ENCODE peak calls at places on chromosomes 5 and 9, in four cellular contexts. M is GM12878, D is HepG2, O is H1. Z is an unnamed sample.

GRCh38 chr5:168879929-168880328 is 300.8 kb upstream of the PANK3 start:
- DNase-seq in D (no peak), O (no peak), M (peak; percentile 83), Z (no peak)

GRCh38 chr5:82164957-82165698 is 113.0 kb downstream of the RPS23 start:
- DNase-seq in D (no peak), O (no peak), M (no peak), Z (no peak)

GRCh38 chr5:83965431-83965830 is 244.8 kb upstream of the HAPLN1 start:
- DNase-seq in D (no peak), M (no peak), O (no peak), Z (no peak)

GRCh38 chr5:1479066-1479465 is 33.8 kb upstream of the SLC6A3 start:
- DNase-seq in D (no peak), M (no peak), O (no peak), Z (no peak)

GRCh38 chr5:97839338-97840081 is 656.5 kb upstream of the RIOK2 start:
- DNase-seq in O (no peak), D (no peak), M (no peak), Z (no peak)

GRCh38 chr5:177446184-177447065 is at the start of gene PRR7:
- DNase-seq in M (no peak), O (peak; percentile 81), D (no peak), Z (no peak)

GRCh38 chr5:135813758-135814157 is 20.7 kb upstream of the SLC25A48 start:
- DNase-seq in M (no peak), D (no peak), O (no peak), Z (no peak)

GRCh38 chr5:168301593-168302388 is 10.3 kb downstream of the WWC1 start:
- DNase-seq in O (no peak), M (no peak), D (no peak), Z (no peak)

GRCh38 chr9:106535439-106535838 is 327.5 kb upstream of the ZNF462 start:
- DNase-seq in D (no peak), O (no peak), M (no peak), Z (no peak)

GRCh38 chr5:54868511-54869483 is 116.6 kb downstream of the ESM1 start:
- DNase-seq in D (no peak), M (no peak), O (no peak), Z (no peak)

GRCh38 chr9:123424552-123425225 is 68.7 kb downstream of the CRB2 start:
- DNase-seq in O (no peak), M (no peak), D (no peak), Z (no peak)

GRCh38 chr5:169006206-169006605 is 294.7 kb downstream of the SLIT3 start:
- DNase-seq in O (no peak), M (no peak), D (no peak), Z (no peak)

GRCh38 chr5:110265199-110265598 is 461.3 kb downstream of the TMEM232 start:
- DNase-seq in M (no peak), O (no peak), D (no peak), Z (no peak)

GRCh38 chr5:176818391-176819098 is 8.2 kb downstream of the UNC5A start:
- DNase-seq in M (peak; percentile 34), D (peak; percentile 42), O (no peak), Z (no peak)

GRCh38 chr9:116278326-116278725 is 124.7 kb downstream of the PAPPA start:
- DNase-seq in M (no peak), D (no peak), O (no peak), Z (no peak)

GRCh38 chr5:38528162-38528703 is 28.2 kb downstream of the LIFR start:
- DNase-seq in O (no peak), D (peak; percentile 88), M (no peak), Z (no peak)

GRCh38 chr5:56515011-56515410 is 281.9 kb upstream of the ANKRD55 start:
- DNase-seq in D (no peak), O (no peak), M (no peak), Z (no peak)

GRCh38 chr5:178328826-178329225 is 96.2 kb upstream of the PHYKPL start:
- DNase-seq in O (peak; percentile 43), D (no peak), M (no peak), Z (no peak)

GRCh38 chr5:119400248-119400647 is 44.4 kb downstream of the TNFAIP8 start:
- DNase-seq in D (no peak), M (no peak), O (peak; percentile 29), Z (no peak)

GRCh38 chr5:17221843-17222614 is 4.6 kb downstream of the BASP1 start:
- DNase-seq in M (no peak), D (no peak), O (no peak), Z (no peak)

GRCh38 chr5:1779021-1779680 is 20.5 kb downstream of the MRPL36 start:
- DNase-seq in D (no peak), M (no peak), O (no peak), Z (no peak)

GRCh38 chr5:109784687-109785086 is 95.0 kb downstream of the MAN2A1 start:
- DNase-seq in D (no peak), M (no peak), O (no peak), Z (no peak)

GRCh38 chr5:71828641-71829040 is 109.6 kb downstream of the CARTPT start:
- DNase-seq in M (no peak), O (no peak), D (no peak), Z (no peak)

GRCh38 chr5:165781703-165782102 is 2276.3 kb downstream of the MAT2B start:
- DNase-seq in O (no peak), M (no peak), D (no peak), Z (no peak)

GRCh38 chr9:137304383-137305059 is 2.5 kb upstream of the NRARP start:
- DNase-seq in D (no peak), O (no peak), M (no peak), Z (no peak)

GRCh38 chr5:167961731-167962130 is 329.7 kb upstream of the WWC1 start:
- DNase-seq in M (no peak), D (no peak), O (no peak), Z (no peak)

GRCh38 chr9:93955356-93956182 is 414 bp upstream of the BARX1 start:
- DNase-seq in D (no peak), O (peak; percentile 79), M (no peak), Z (no peak)

GRCh38 chr5:73831066-73831465 is 205.1 kb downstream of the ARHGEF28 start:
- DNase-seq in D (no peak), O (no peak), M (no peak), Z (no peak)

GRCh38 chr9:76912631-76913275 is 6.8 kb upstream of the PRUNE2 start:
- DNase-seq in O (no peak), D (no peak), M (no peak), Z (no peak)

GRCh38 chr5:66933066-66933465 is 263.5 kb downstream of the CD180 start:
- DNase-seq in O (no peak), M (no peak), D (no peak), Z (no peak)

GRCh38 chr5:179307931-179308471 is 37.3 kb downstream of the ADAMTS2 start:
- DNase-seq in D (no peak), M (no peak), O (no peak), Z (no peak)

GRCh38 chr9:752201-752600 is 89.3 kb upstream of the DMRT1 start:
- DNase-seq in O (no peak), M (no peak), D (no peak), Z (no peak)

GRCh38 chr9:71725590-71726338 is 42.5 kb downstream of the CEMIP2 start:
- DNase-seq in M (no peak), D (peak; percentile 95), O (no peak), Z (no peak)

GRCh38 chr5:133406208-133406607 is 206.1 kb downstream of the FSTL4 start:
- DNase-seq in M (no peak), O (no peak), D (no peak), Z (no peak)

GRCh38 chr5:133406632-133407276 is 205.6 kb downstream of the FSTL4 start:
- DNase-seq in M (no peak), D (no peak), O (peak; percentile 11), Z (no peak)

GRCh38 chr5:133404724-133405123 is 207.6 kb downstream of the FSTL4 start:
- DNase-seq in D (no peak), O (peak; percentile 49), M (no peak), Z (no peak)

GRCh38 chr5:133403741-133404364 is 208.5 kb downstream of the FSTL4 start:
- DNase-seq in O (peak; percentile 6), M (no peak), D (no peak), Z (no peak)

DNA sequence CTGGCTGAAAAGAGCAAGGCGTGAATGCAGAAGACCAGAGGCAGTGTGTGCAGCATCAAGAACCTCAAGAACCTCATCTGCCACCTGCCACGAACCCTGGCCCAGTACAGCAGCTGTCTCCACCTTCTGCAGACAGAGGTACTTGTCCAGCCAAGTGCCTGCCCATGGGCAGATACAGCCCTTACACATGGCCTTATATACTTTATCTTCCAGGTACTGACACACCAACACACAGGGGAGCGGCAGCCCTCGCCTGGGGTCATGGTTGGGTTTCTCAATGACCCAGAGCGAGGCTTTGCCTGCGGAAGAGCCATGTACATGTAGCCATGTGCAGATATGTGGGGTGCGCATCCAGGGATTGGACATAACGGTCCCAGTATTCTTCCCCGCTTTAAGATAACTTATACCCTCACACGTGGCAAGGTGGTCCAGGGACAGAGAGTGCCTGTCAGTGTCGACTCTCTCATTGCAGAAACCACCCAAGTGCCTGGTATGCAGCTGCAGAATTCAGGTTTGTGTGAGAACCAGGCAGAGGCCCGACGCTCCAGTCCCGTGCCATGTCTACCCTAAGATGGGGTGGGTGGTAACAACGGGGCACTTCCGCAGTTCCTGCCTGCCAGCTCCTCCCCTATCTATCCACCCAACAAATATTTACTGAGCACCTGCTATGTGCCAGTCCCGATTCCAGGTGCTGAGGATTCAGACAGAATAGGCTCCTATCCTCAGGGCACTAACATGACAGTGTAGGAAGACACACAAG is 206.9 kb downstream of the FSTL4 start:
- DNase-seq in D (no peak), M (no peak), O (peak; percentile 28), Z (no peak)
- TF ChIP-seq SUZ12 in D (no peak), M (no peak), O (no peak), Z (no peak)

GRCh38 chr5:132256783-132257130 is 739 bp upstream of the PDLIM4 start:
- DNase-seq in O (no peak), M (no peak), D (no peak), Z (no peak)
- H3K9ac ChIP-seq in O (no peak overlapping the region), M (no peak overlapping the region), D (peak overlapping the region; percentile 22), Z (peak overlapping the region; percentile 44)

GRCh38 chr5:52455920-52456319 is 331.8 kb upstream of the ITGA1 start:
- DNase-seq in D (no peak), M (no peak), O (no peak), Z (no peak)
- TF ChIP-seq SUZ12 in D (no peak), M (no peak), O (no peak), Z (no peak)

DNA sequence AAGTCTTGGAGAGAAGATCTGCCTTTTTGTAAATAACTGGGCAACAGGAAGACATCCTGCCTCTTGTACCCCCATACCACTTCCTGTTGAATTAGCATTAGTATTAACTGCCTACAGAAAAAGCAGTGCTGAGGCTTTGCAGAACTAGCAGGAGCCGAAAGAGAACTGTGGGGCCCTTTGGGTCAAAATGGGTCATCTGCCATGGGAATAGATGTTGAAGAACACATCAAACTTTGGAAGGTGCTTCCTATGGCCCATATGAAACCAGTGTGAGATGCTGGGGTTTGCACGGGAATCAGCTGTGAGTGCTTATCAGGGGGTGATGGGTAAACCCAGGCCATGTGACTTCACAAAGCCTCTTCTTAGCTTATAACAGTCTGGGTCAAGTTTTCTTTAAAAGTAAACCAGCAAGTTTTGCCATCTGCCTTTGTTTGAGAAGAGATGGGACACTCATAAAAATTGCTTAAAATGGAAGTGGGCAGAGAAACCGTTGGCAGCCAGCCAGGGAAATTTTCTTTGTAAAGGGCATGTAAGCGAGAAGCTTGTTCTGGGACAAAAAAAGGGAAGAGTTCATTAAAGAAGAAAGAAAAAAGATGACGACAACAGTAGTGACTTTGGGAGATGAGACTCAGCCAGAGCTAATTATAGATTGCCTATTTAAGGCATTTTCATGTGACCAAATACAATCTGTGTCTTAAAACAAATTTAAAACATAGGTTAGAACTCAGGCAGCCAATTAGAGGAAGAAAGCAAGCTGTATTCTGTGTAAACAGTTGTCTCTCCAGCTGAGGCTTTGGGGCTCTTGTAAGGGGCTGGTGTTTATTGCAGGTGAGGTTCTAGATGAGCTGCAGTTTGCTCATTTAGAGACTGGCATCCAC is 4.4 kb downstream of the SLC25A25 start:
- DNase-seq in D (no peak), O (no peak), M (peak; percentile 87), Z (no peak)
- H3K9ac ChIP-seq in D (peak overlapping the region; percentile 8), O (no peak overlapping the region), M (peak overlapping the region; percentile 72), Z (no peak overlapping the region)

Z was measured in NT2/D1.